ENCODE peak calls at places on chromosomes 2 and 18, in six cellular contexts. One of them, this sample, is unnamed. For H3K4me1, the result is how much of the 10 kb centered on the place peaks cover.

GRCh38 chr18:79465392-79465991 is 69.8 kb downstream of the NFATC1 start:
- DNase-seq in neuronal stem cell: peak
- DNase-seq in H1: no peak
- DNase-seq in mesenchymal stem cell: no peak
- DNase-seq in H9: peak
- DNase-seq in IMR-90: no peak
- DNase-seq in this sample: peak

GRCh38 chr2:23661276-23662050 is 265.5 kb downstream of the ATAD2B start:
- DNase-seq in mesenchymal stem cell: no peak
- DNase-seq in H9: no peak
- DNase-seq in neuronal stem cell: no peak
- DNase-seq in H1: no peak
- DNase-seq in IMR-90: no peak
- DNase-seq in this sample: no peak

GRCh38 chr2:59389240-59389639 is 1148.1 kb upstream of the FANCL start:
- DNase-seq in mesenchymal stem cell: peak
- DNase-seq in neuronal stem cell: no peak
- DNase-seq in H9: no peak
- DNase-seq in IMR-90: no peak
- DNase-seq in H1: no peak
- DNase-seq in this sample: peak

GRCh38 chr2:159908623-159909022 is 110.6 kb upstream of the CD302 start:
- DNase-seq in neuronal stem cell: no peak
- DNase-seq in H1: no peak
- DNase-seq in mesenchymal stem cell: no peak
- DNase-seq in IMR-90: no peak
- DNase-seq in H9: no peak
- DNase-seq in this sample: no peak

GRCh38 chr18:55419132-55419938 is 168.7 kb downstream of the TCF4 start:
- DNase-seq in IMR-90: peak
- DNase-seq in mesenchymal stem cell: peak
- DNase-seq in H9: no peak
- DNase-seq in neuronal stem cell: no peak
- DNase-seq in H1: no peak
- DNase-seq in this sample: no peak

GRCh38 chr18:50836521-50836957 is 16.7 kb upstream of the MRO start:
- DNase-seq in H1: no peak
- DNase-seq in mesenchymal stem cell: no peak
- DNase-seq in IMR-90: peak
- DNase-seq in neuronal stem cell: no peak
- DNase-seq in H9: no peak
- DNase-seq in this sample: no peak

GRCh38 chr2:124542932-124543640 is 518.0 kb downstream of the CNTNAP5 start:
- DNase-seq in IMR-90: no peak
- DNase-seq in H9: no peak
- DNase-seq in neuronal stem cell: no peak
- DNase-seq in H1: no peak
- DNase-seq in mesenchymal stem cell: no peak
- DNase-seq in this sample: no peak

GRCh38 chr2:62292190-62292589 is 96.3 kb downstream of the B3GNT2 start:
- DNase-seq in H1: no peak
- DNase-seq in IMR-90: peak
- DNase-seq in mesenchymal stem cell: peak
- DNase-seq in neuronal stem cell: no peak
- DNase-seq in H9: no peak
- DNase-seq in this sample: no peak

GRCh38 chr2:3130889-3131635 is 246.6 kb downstream of the EIPR1 start:
- DNase-seq in H1: no peak
- DNase-seq in neuronal stem cell: peak
- DNase-seq in IMR-90: no peak
- DNase-seq in H9: no peak
- DNase-seq in mesenchymal stem cell: peak
- DNase-seq in this sample: no peak

GRCh38 chr18:28961669-28962228 is 784.8 kb upstream of the CDH2 start:
- DNase-seq in neuronal stem cell: peak
- DNase-seq in H9: peak
- DNase-seq in IMR-90: peak
- DNase-seq in mesenchymal stem cell: peak
- DNase-seq in H1: peak
- DNase-seq in this sample: no peak

GRCh38 chr2:232522014-232522854 is 2.0 kb downstream of the PRSS56 start:
- DNase-seq in mesenchymal stem cell: peak
- DNase-seq in neuronal stem cell: no peak
- DNase-seq in H1: no peak
- DNase-seq in IMR-90: no peak
- DNase-seq in H9: peak
- DNase-seq in this sample: no peak

GRCh38 chr2:89844221-89844943 is 1152.9 kb downstream of the RPIA start:
- DNase-seq in H9: no peak
- DNase-seq in neuronal stem cell: no peak
- DNase-seq in H1: no peak
- DNase-seq in IMR-90: no peak
- DNase-seq in mesenchymal stem cell: no peak
- DNase-seq in this sample: no peak

GRCh38 chr18:25253136-25253535 is 98.8 kb downstream of the ZNF521 start:
- DNase-seq in neuronal stem cell: no peak
- DNase-seq in H9: no peak
- DNase-seq in H1: no peak
- DNase-seq in mesenchymal stem cell: no peak
- DNase-seq in IMR-90: no peak
- DNase-seq in this sample: no peak

GRCh38 chr2:219269362-219270054 is 9.7 kb upstream of the DNAJB2 start:
- DNase-seq in H1: no peak
- DNase-seq in IMR-90: no peak
- DNase-seq in neuronal stem cell: no peak
- DNase-seq in H9: no peak
- DNase-seq in mesenchymal stem cell: no peak
- DNase-seq in this sample: peak

GRCh38 chr2:13770279-13770678 is 862.2 kb upstream of the LRATD1 start:
- DNase-seq in IMR-90: no peak
- DNase-seq in H1: no peak
- DNase-seq in H9: no peak
- DNase-seq in mesenchymal stem cell: no peak
- DNase-seq in neuronal stem cell: no peak
- DNase-seq in this sample: no peak

GRCh38 chr2:207706936-207707860 is 4.2 kb upstream of the CCNYL1 start:
- DNase-seq in H1: no peak
- DNase-seq in IMR-90: no peak
- DNase-seq in mesenchymal stem cell: peak
- DNase-seq in H9: no peak
- DNase-seq in neuronal stem cell: no peak
- DNase-seq in this sample: peak

GRCh38 chr2:28976584-28976983 is 4.5 kb upstream of the TOGARAM2 start:
- DNase-seq in H9: no peak
- DNase-seq in H1: no peak
- DNase-seq in mesenchymal stem cell: peak
- DNase-seq in IMR-90: peak
- DNase-seq in neuronal stem cell: no peak
- DNase-seq in this sample: peak

GRCh38 chr18:54284967-54285785 is 15.9 kb downstream of the POLI start:
- DNase-seq in mesenchymal stem cell: peak
- DNase-seq in H1: no peak
- DNase-seq in IMR-90: peak
- DNase-seq in H9: no peak
- DNase-seq in neuronal stem cell: no peak
- DNase-seq in this sample: peak

GRCh38 chr2:197010200-197011020 is 83.9 kb upstream of the PGAP1 start:
- DNase-seq in IMR-90: no peak
- DNase-seq in H9: no peak
- DNase-seq in H1: no peak
- DNase-seq in mesenchymal stem cell: no peak
- DNase-seq in neuronal stem cell: no peak
- DNase-seq in this sample: no peak

GRCh38 chr2:53312721-53313120 is 454.9 kb upstream of the CHAC2 start:
- DNase-seq in IMR-90: no peak
- DNase-seq in H1: no peak
- DNase-seq in H9: no peak
- DNase-seq in neuronal stem cell: no peak
- DNase-seq in mesenchymal stem cell: no peak
- DNase-seq in this sample: no peak

GRCh38 chr2:96489673-96490072 is 15.5 kb downstream of the NEURL3 start:
- DNase-seq in mesenchymal stem cell: no peak
- DNase-seq in IMR-90: no peak
- DNase-seq in neuronal stem cell: no peak
- DNase-seq in H9: no peak
- DNase-seq in H1: no peak
- DNase-seq in this sample: no peak

GRCh38 chr2:162382283-162382682 is 38.4 kb downstream of the GCA start:
- DNase-seq in neuronal stem cell: no peak
- DNase-seq in H9: no peak
- DNase-seq in mesenchymal stem cell: peak
- DNase-seq in IMR-90: no peak
- DNase-seq in H1: no peak
- DNase-seq in this sample: no peak

GRCh38 chr2:67871696-67872320 is 191.0 kb downstream of the C1D start:
- DNase-seq in neuronal stem cell: no peak
- DNase-seq in IMR-90: peak
- DNase-seq in H9: no peak
- DNase-seq in H1: no peak
- DNase-seq in mesenchymal stem cell: peak
- DNase-seq in this sample: peak

GRCh38 chr2:232146294-232146693 is 184.8 kb downstream of the DIS3L2 start:
- DNase-seq in mesenchymal stem cell: no peak
- DNase-seq in neuronal stem cell: no peak
- DNase-seq in H9: no peak
- DNase-seq in H1: no peak
- DNase-seq in IMR-90: peak
- DNase-seq in this sample: peak

GRCh38 chr18:49613741-49614151 is 51.9 kb downstream of the LIPG start:
- DNase-seq in H1: no peak
- DNase-seq in neuronal stem cell: no peak
- DNase-seq in mesenchymal stem cell: no peak
- DNase-seq in H9: peak
- DNase-seq in IMR-90: no peak
- DNase-seq in this sample: no peak

GRCh38 chr18:60935046-60935445 is 398.2 kb upstream of the CDH20 start:
- DNase-seq in mesenchymal stem cell: no peak
- DNase-seq in IMR-90: no peak
- DNase-seq in neuronal stem cell: no peak
- DNase-seq in H1: no peak
- DNase-seq in H9: no peak
- DNase-seq in this sample: no peak

DNA sequence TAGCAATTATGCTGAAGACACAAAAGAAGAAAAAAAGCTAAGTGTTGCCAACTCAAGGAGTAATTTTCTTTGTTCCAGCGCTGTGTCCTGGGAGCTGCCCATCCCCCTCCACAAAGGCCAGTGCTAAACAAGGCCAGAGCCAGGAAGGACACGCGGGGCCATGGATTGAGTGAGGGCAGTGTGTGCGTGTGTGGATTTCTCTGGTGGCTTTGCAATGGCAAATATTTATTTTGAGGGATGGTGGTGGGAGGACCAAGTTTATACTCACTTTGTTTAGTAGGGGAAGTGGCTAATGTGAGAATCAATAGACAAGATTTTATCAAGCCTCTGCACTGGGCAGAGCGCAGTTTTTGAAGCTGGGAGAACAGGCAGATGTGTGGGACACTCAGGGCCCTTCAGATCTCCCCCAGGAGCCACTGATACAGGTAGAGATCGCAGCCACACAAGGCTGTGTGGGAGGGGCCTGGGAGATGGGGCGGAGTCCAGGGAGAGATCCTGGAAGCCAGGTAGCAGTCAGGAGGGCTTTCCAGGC is 11.4 kb downstream of the AGAP1 start:
- DNase-seq in mesenchymal stem cell: peak
- DNase-seq in H1: no peak
- DNase-seq in neuronal stem cell: no peak
- DNase-seq in H9: peak
- DNase-seq in IMR-90: no peak
- DNase-seq in this sample: no peak
- H3K4me1 ChIP-seq in mesenchymal stem cell: under half
- H3K4me1 ChIP-seq in H1: under half
- H3K4me1 ChIP-seq in neuronal stem cell: under half
- H3K4me1 ChIP-seq in H9: under half
- H3K4me1 ChIP-seq in IMR-90: under half
- H3K4me1 ChIP-seq in this sample: under half

DNA sequence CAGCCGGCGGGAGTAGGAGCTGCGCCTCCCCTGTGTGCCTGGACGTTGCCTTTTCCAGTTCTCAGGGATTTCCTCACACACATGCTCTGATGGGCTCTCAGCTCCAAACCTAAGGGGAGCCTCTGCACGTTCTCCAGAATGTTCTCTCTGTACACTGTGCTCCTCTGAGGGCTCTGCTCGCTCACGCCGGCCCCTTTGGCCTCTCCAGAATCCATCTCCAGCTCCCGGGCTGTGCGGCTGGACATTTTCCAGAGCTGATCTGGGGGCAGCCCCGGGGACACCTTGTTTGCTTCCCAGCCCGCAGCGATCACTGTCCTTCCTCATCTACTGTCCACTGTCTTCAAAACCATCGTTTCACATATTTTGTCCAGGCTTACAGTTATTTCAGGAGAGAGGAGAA is 245.4 kb upstream of the HDAC4 start:
- DNase-seq in neuronal stem cell: no peak
- DNase-seq in mesenchymal stem cell: no peak
- DNase-seq in H1: no peak
- DNase-seq in H9: no peak
- DNase-seq in IMR-90: no peak
- DNase-seq in this sample: no peak
- H2BK120ac ChIP-seq in neuronal stem cell: no peak
- H2BK120ac ChIP-seq in mesenchymal stem cell: no peak
- H2BK120ac ChIP-seq in H1: no peak
- H2BK120ac ChIP-seq in H9: no peak
- H2BK120ac ChIP-seq in IMR-90: no peak
- H2BK120ac ChIP-seq in this sample: no peak

DNA sequence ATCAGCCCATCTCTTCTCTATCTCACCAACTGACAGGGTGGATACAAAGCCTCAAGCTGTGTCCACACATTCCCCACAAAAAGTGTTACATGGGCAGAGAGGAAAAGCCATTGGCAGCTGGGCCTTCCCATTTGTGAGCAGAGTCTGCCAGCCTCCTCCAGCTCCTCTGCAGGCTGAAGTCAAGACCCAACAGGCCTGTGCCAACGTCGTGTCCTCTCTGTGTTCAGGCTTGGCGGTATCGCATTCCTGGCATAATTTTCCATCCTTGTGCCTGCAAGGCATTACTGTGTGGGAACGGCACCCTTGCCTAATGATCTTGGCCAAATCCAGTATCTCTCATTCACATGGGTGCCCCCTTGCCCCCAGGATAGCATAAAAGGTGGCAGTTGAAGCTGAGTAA is 41.5 kb upstream of the APCDD1 start:
- DNase-seq in IMR-90: no peak
- DNase-seq in H1: no peak
- DNase-seq in neuronal stem cell: no peak
- DNase-seq in mesenchymal stem cell: no peak
- DNase-seq in H9: no peak
- DNase-seq in this sample: peak
- H3K14ac ChIP-seq in IMR-90: no peak
- H3K14ac ChIP-seq in H1: no peak
- H3K14ac ChIP-seq in neuronal stem cell: no peak
- H3K14ac ChIP-seq in mesenchymal stem cell: no peak
- H3K14ac ChIP-seq in H9: no peak
- H3K14ac ChIP-seq in this sample: no peak

DNA sequence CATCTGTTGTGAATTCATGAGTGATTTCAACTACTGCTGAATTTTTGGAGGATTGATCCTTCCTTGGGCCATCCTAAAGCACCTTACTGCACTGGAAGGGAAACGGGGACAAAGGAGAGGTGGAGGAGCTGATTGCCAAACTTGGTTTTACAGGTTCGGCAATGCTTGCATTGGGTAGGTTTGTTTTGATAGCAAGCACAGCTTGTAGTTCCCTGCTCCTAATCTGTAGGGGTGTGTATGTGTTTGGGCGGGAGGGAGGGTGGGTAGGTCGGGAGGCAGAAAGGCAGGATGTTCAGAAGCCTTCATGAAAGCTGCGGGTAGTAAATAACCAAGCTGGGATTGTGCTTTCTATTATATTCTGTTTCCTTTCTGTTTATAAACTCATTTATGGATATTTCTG is 24.6 kb downstream of the PHLPP1 start:
- DNase-seq in mesenchymal stem cell: no peak
- DNase-seq in IMR-90: no peak
- DNase-seq in H9: no peak
- DNase-seq in H1: no peak
- DNase-seq in neuronal stem cell: no peak
- DNase-seq in this sample: no peak
- H3K4me1 ChIP-seq in mesenchymal stem cell: under half
- H3K4me1 ChIP-seq in IMR-90: under half
- H3K4me1 ChIP-seq in H9: under half
- H3K4me1 ChIP-seq in H1: under half
- H3K4me1 ChIP-seq in neuronal stem cell: under half
- H3K4me1 ChIP-seq in this sample: under half